ENCODE peak calls at places on chromosomes 4 and X, in nine cellular contexts. One of them, this sample, is unnamed. For H3K36me3 and H3K9me3, the result is how much of the 10 kb centered on the place peaks cover.

GRCh38 chr4:5568336-5568735 is 140.0 kb downstream of the EVC2 start:
- DNase-seq in left lung: no peak
- DNase-seq in fibroblast of lung: no peak
- DNase-seq in tibial artery: no peak
- DNase-seq in K562: no peak
- DNase-seq in suprapubic skin: no peak
- DNase-seq in kidney: no peak
- DNase-seq in stomach: no peak
- DNase-seq in mammary epithelial cell: no peak
- DNase-seq in this sample: no peak

GRCh38 chr4:16083217-16084191 is at the start of gene PROM1:
- DNase-seq in mammary epithelial cell: no peak
- DNase-seq in suprapubic skin: no peak
- DNase-seq in K562: no peak
- DNase-seq in fibroblast of lung: no peak
- DNase-seq in kidney: peak
- DNase-seq in stomach: peak
- DNase-seq in left lung: peak
- DNase-seq in tibial artery: no peak
- DNase-seq in this sample: no peak

GRCh38 chrX:41522071-41522470 is 74.9 kb downstream of the NYX start:
- DNase-seq in tibial artery: no peak
- DNase-seq in stomach: no peak
- DNase-seq in left lung: no peak
- DNase-seq in suprapubic skin: no peak
- DNase-seq in kidney: no peak
- DNase-seq in fibroblast of lung: no peak
- DNase-seq in K562: no peak
- DNase-seq in mammary epithelial cell: no peak
- DNase-seq in this sample: no peak

GRCh38 chr4:55107054-55107453 is 18.3 kb downstream of the KDR start:
- DNase-seq in suprapubic skin: no peak
- DNase-seq in kidney: no peak
- DNase-seq in K562: no peak
- DNase-seq in fibroblast of lung: no peak
- DNase-seq in stomach: no peak
- DNase-seq in left lung: no peak
- DNase-seq in mammary epithelial cell: no peak
- DNase-seq in tibial artery: no peak
- DNase-seq in this sample: no peak

GRCh38 chr4:177938226-177938625 is 496.0 kb upstream of the AGA start:
- DNase-seq in mammary epithelial cell: no peak
- DNase-seq in stomach: no peak
- DNase-seq in K562: no peak
- DNase-seq in fibroblast of lung: no peak
- DNase-seq in suprapubic skin: no peak
- DNase-seq in left lung: no peak
- DNase-seq in kidney: no peak
- DNase-seq in tibial artery: no peak
- DNase-seq in this sample: no peak

GRCh38 chr4:72489267-72489666 is 79.8 kb downstream of the ADAMTS3 start:
- DNase-seq in mammary epithelial cell: peak
- DNase-seq in fibroblast of lung: peak
- DNase-seq in left lung: no peak
- DNase-seq in tibial artery: no peak
- DNase-seq in kidney: no peak
- DNase-seq in suprapubic skin: no peak
- DNase-seq in stomach: no peak
- DNase-seq in K562: no peak
- DNase-seq in this sample: no peak

GRCh38 chr4:16914208-16914607 is 15.8 kb upstream of the LDB2 start:
- DNase-seq in stomach: no peak
- DNase-seq in K562: no peak
- DNase-seq in kidney: no peak
- DNase-seq in fibroblast of lung: peak
- DNase-seq in suprapubic skin: no peak
- DNase-seq in mammary epithelial cell: no peak
- DNase-seq in left lung: no peak
- DNase-seq in tibial artery: no peak
- DNase-seq in this sample: no peak

GRCh38 chr4:150229538-150229937 is 151.3 kb downstream of the DCLK2 start:
- DNase-seq in K562: no peak
- DNase-seq in kidney: no peak
- DNase-seq in fibroblast of lung: peak
- DNase-seq in mammary epithelial cell: peak
- DNase-seq in tibial artery: no peak
- DNase-seq in suprapubic skin: no peak
- DNase-seq in stomach: no peak
- DNase-seq in left lung: no peak
- DNase-seq in this sample: no peak

GRCh38 chr4:122772311-122772710 is 39.8 kb downstream of the BBS12 start:
- DNase-seq in tibial artery: no peak
- DNase-seq in left lung: no peak
- DNase-seq in K562: no peak
- DNase-seq in kidney: no peak
- DNase-seq in suprapubic skin: no peak
- DNase-seq in mammary epithelial cell: peak
- DNase-seq in stomach: no peak
- DNase-seq in fibroblast of lung: peak
- DNase-seq in this sample: no peak

GRCh38 chr4:144646523-144647094 is 653 bp downstream of the HHIP start:
- DNase-seq in kidney: peak
- DNase-seq in suprapubic skin: no peak
- DNase-seq in stomach: no peak
- DNase-seq in tibial artery: no peak
- DNase-seq in fibroblast of lung: no peak
- DNase-seq in mammary epithelial cell: peak
- DNase-seq in left lung: no peak
- DNase-seq in K562: no peak
- DNase-seq in this sample: no peak

GRCh38 chr4:157994863-157995262 is 178.0 kb downstream of the GASK1B start:
- DNase-seq in left lung: no peak
- DNase-seq in tibial artery: no peak
- DNase-seq in K562: no peak
- DNase-seq in stomach: no peak
- DNase-seq in fibroblast of lung: peak
- DNase-seq in mammary epithelial cell: no peak
- DNase-seq in suprapubic skin: no peak
- DNase-seq in kidney: no peak
- DNase-seq in this sample: no peak

GRCh38 chr4:5863461-5864113 is 29.3 kb downstream of the CRMP1 start:
- DNase-seq in left lung: no peak
- DNase-seq in fibroblast of lung: peak
- DNase-seq in K562: no peak
- DNase-seq in kidney: no peak
- DNase-seq in stomach: no peak
- DNase-seq in mammary epithelial cell: peak
- DNase-seq in suprapubic skin: no peak
- DNase-seq in tibial artery: no peak
- DNase-seq in this sample: no peak

GRCh38 chr4:41436365-41437263 is 101.3 kb upstream of the LIMCH1 start:
- DNase-seq in suprapubic skin: no peak
- DNase-seq in stomach: no peak
- DNase-seq in left lung: no peak
- DNase-seq in tibial artery: no peak
- DNase-seq in mammary epithelial cell: no peak
- DNase-seq in fibroblast of lung: no peak
- DNase-seq in K562: no peak
- DNase-seq in kidney: no peak
- DNase-seq in this sample: no peak

GRCh38 chr4:68319040-68319439 is 30.9 kb downstream of the YTHDC1 start:
- DNase-seq in suprapubic skin: no peak
- DNase-seq in K562: no peak
- DNase-seq in kidney: no peak
- DNase-seq in tibial artery: no peak
- DNase-seq in left lung: no peak
- DNase-seq in mammary epithelial cell: no peak
- DNase-seq in stomach: no peak
- DNase-seq in fibroblast of lung: no peak
- DNase-seq in this sample: no peak
- H3K36me3 ChIP-seq in suprapubic skin: half or more
- H3K36me3 ChIP-seq in K562: half or more
- H3K36me3 ChIP-seq in kidney: under half
- H3K36me3 ChIP-seq in tibial artery: half or more
- H3K36me3 ChIP-seq in left lung: under half
- H3K36me3 ChIP-seq in mammary epithelial cell: half or more
- H3K36me3 ChIP-seq in stomach: half or more
- H3K36me3 ChIP-seq in fibroblast of lung: under half
- H3K36me3 ChIP-seq in this sample: half or more

GRCh38 chr4:24033626-24034025 is 143.8 kb upstream of the PPARGC1A start:
- DNase-seq in mammary epithelial cell: no peak
- DNase-seq in kidney: no peak
- DNase-seq in K562: no peak
- DNase-seq in suprapubic skin: no peak
- DNase-seq in fibroblast of lung: no peak
- DNase-seq in stomach: no peak
- DNase-seq in left lung: no peak
- DNase-seq in tibial artery: no peak
- DNase-seq in this sample: no peak

DNA sequence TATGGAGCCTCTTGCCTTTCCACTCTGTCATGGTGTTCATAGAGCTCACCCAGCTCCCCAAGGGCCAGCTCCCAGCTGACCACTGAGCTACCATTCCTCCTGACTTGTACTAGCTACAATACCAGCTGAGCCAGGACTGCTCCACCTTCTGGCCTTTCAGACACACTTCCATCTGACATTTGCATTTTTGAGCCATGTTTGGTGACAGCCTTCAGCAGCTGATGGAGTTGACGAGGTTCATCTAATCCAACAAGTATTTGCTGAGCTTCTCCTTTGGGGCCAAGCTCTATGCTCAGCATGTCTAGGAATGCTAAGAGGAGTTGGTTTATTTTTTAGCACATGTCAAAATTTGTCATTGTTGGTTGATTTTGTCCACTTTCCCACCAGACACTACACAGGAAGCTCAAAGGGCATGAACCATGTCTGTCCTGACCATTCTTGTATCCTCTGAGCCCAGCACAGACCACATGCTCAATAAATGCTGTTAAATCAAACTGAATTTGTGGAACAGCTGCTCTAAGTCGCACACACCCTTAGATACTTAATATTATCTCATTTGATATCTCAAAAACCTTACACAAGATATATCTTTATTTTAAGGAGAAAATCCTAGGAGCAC is 142.6 kb upstream of the PPARGC1A start:
- DNase-seq in left lung: no peak
- DNase-seq in fibroblast of lung: peak
- DNase-seq in suprapubic skin: no peak
- DNase-seq in kidney: no peak
- DNase-seq in stomach: peak
- DNase-seq in mammary epithelial cell: peak
- DNase-seq in tibial artery: no peak
- DNase-seq in K562: peak
- DNase-seq in this sample: no peak
- TF ChIP-seq CTCF in left lung: no peak
- TF ChIP-seq CTCF in fibroblast of lung: peak
- TF ChIP-seq CTCF in suprapubic skin: peak
- TF ChIP-seq CTCF in kidney: peak
- TF ChIP-seq CTCF in stomach: peak
- TF ChIP-seq CTCF in mammary epithelial cell: peak
- TF ChIP-seq CTCF in tibial artery: peak
- TF ChIP-seq CTCF in K562: no peak
- TF ChIP-seq CTCF in this sample: peak

DNA sequence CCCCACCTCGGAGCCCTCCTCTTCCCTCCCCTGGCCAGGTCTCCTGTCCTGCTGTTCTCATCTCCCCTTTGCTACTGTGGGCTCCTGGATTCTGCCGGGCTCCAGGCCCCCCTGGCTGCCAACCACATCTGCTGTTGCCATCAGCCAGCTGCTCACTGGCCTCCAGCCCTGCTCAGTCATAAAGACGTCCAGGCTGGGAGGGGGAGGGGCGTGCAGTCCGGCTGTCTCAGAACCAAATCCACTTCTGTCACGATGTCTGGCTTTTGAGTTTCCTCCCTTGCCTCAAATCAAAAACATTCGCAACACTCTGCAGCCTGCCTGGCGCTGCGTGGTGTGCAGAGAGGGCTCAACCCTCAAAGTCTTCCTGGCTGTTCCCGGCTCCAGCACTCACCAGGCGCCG is 7.1 kb downstream of the RASL11B start:
- DNase-seq in fibroblast of lung: peak
- DNase-seq in left lung: no peak
- DNase-seq in kidney: peak
- DNase-seq in stomach: peak
- DNase-seq in suprapubic skin: peak
- DNase-seq in tibial artery: peak
- DNase-seq in K562: no peak
- DNase-seq in mammary epithelial cell: no peak
- DNase-seq in this sample: no peak
- H3K9me3 ChIP-seq in fibroblast of lung: under half
- H3K9me3 ChIP-seq in left lung: under half
- H3K9me3 ChIP-seq in kidney: under half
- H3K9me3 ChIP-seq in stomach: under half
- H3K9me3 ChIP-seq in suprapubic skin: under half
- H3K9me3 ChIP-seq in tibial artery: under half
- H3K9me3 ChIP-seq in K562: under half
- H3K9me3 ChIP-seq in mammary epithelial cell: under half
- H3K9me3 ChIP-seq in this sample: under half

GRCh38 chrX:71285929-71286328 is 2.5 kb downstream of the NONO start:
- DNase-seq in kidney: no peak
- DNase-seq in tibial artery: no peak
- DNase-seq in K562: no peak
- DNase-seq in stomach: no peak
- DNase-seq in suprapubic skin: no peak
- DNase-seq in left lung: no peak
- DNase-seq in mammary epithelial cell: no peak
- DNase-seq in fibroblast of lung: no peak
- DNase-seq in this sample: no peak
- H3K36me3 ChIP-seq in kidney: under half
- H3K36me3 ChIP-seq in tibial artery: under half
- H3K36me3 ChIP-seq in K562: half or more
- H3K36me3 ChIP-seq in stomach: under half
- H3K36me3 ChIP-seq in suprapubic skin: under half
- H3K36me3 ChIP-seq in left lung: under half
- H3K36me3 ChIP-seq in mammary epithelial cell: under half
- H3K36me3 ChIP-seq in fibroblast of lung: under half
- H3K36me3 ChIP-seq in this sample: half or more